ENCODE peak calls at places on chromosomes 6 and 20, in ten cellular contexts. G is CD4-positive, CD25-positive, alpha-beta regulatory T cell; T is non-pigmented ciliary epithelial cell; O is tibial artery; B is neuronal stem cell; S is A549; D is IMR-90; C is HT1080; R is activated CD4-positive, CD25-positive, alpha-beta regulatory T cell; J is GM19239. W is an unnamed sample.

GRCh38 chr6:19433101-19433500 is 404.1 kb upstream of the ID4 start:
- DNase-seq in T (no peak), G (no peak), D (no peak), S (no peak), R (no peak), B (no peak), O (no peak), J (no peak), C (no peak), W (no peak)

GRCh38 chr20:19265646-19266374 is 53.4 kb downstream of the SLC24A3 start:
- DNase-seq in C (no peak), B (no peak), T (no peak), D (no peak), R (no peak), O (no peak), J (peak), G (no peak), S (no peak), W (no peak)

GRCh38 chr20:41034239-41034638 is 5.6 kb downstream of the TOP1 start:
- DNase-seq in T (no peak), D (no peak), S (no peak), J (no peak), R (no peak), C (no peak), B (no peak), O (no peak), G (no peak), W (no peak)

GRCh38 chr6:27834384-27834783 is 77.8 kb downstream of the OR2B2 start:
- DNase-seq in S (no peak), R (no peak), C (no peak), D (no peak), G (no peak), J (no peak), O (no peak), B (no peak), T (no peak), W (no peak)

GRCh38 chr20:63112491-63113219 is 103.3 kb downstream of the YTHDF1 start:
- DNase-seq in S (no peak), B (no peak), D (no peak), J (no peak), R (no peak), O (no peak), T (no peak), C (no peak), G (no peak), W (no peak)

GRCh38 chr20:3330046-3330741 is 77.3 kb downstream of the DNAAF9 start:
- DNase-seq in R (no peak), D (peak), O (no peak), G (no peak), J (no peak), B (no peak), C (peak), S (no peak), T (no peak), W (no peak)

GRCh38 chr20:20410678-20411077 is 42.8 kb downstream of the INSM1 start:
- DNase-seq in B (peak), J (no peak), S (no peak), C (no peak), D (no peak), O (no peak), G (no peak), T (no peak), R (no peak), W (no peak)

GRCh38 chr6:150213301-150213700 is 70.5 kb downstream of the PPP1R14C start:
- DNase-seq in R (no peak), G (no peak), D (no peak), S (no peak), C (no peak), T (no peak), J (no peak), B (no peak), O (no peak), W (no peak)

GRCh38 chr6:32073066-32073465 is 34.9 kb downstream of the CYP21A2 start:
- DNase-seq in D (no peak), R (no peak), S (no peak), J (no peak), O (no peak), C (no peak), B (no peak), G (no peak), T (no peak), W (no peak)

GRCh38 chr6:20213271-20213798 is 1.1 kb upstream of the MBOAT1 start:
- DNase-seq in O (no peak), B (no peak), T (no peak), D (no peak), C (no peak), G (no peak), S (no peak), R (no peak), J (no peak), W (no peak)

GRCh38 chr6:53761036-53761435 is 33.8 kb upstream of the LRRC1 start:
- DNase-seq in B (no peak), R (no peak), T (no peak), G (no peak), C (peak), O (no peak), S (no peak), D (peak), J (no peak), W (no peak)

GRCh38 chr6:107695061-107695715 is 128.9 kb downstream of the SCML4 start:
- DNase-seq in R (no peak), O (no peak), C (no peak), G (no peak), S (no peak), T (no peak), D (peak), B (no peak), J (no peak), W (no peak)

GRCh38 chr6:119584088-119584487 is 234.5 kb upstream of the MAN1A1 start:
- DNase-seq in T (no peak), D (no peak), S (no peak), J (no peak), O (no peak), C (no peak), B (no peak), R (no peak), G (no peak), W (no peak)

GRCh38 chr6:141406761-141407160 is 726.0 kb upstream of the GJE1 start:
- DNase-seq in B (no peak), G (no peak), O (no peak), T (no peak), J (no peak), D (no peak), C (no peak), S (no peak), R (no peak), W (no peak)

GRCh38 chr20:37807491-37807890 is 95.4 kb upstream of the VSTM2L start:
- DNase-seq in C (no peak), S (no peak), O (no peak), D (no peak), R (no peak), J (no peak), B (no peak), T (no peak), G (no peak), W (no peak)

GRCh38 chr6:39913391-39913916 is 20.8 kb downstream of the MOCS1 start:
- DNase-seq in J (no peak), T (no peak), O (no peak), B (no peak), D (no peak), S (no peak), C (no peak), R (no peak), G (no peak), W (no peak)

GRCh38 chr6:6915219-6915618 is 192.5 kb upstream of the RREB1 start:
- DNase-seq in J (no peak), B (no peak), O (no peak), D (no peak), R (no peak), G (no peak), C (peak), T (no peak), S (no peak), W (no peak)

GRCh38 chr20:58001381-58001780 is 227.1 kb downstream of the ANKRD60 start:
- DNase-seq in O (peak), D (no peak), J (no peak), S (no peak), G (no peak), R (no peak), B (no peak), T (no peak), C (no peak), W (no peak)

GRCh38 chr6:130020106-130020851 is 1.9 kb downstream of the L3MBTL3 start:
- DNase-seq in S (peak), D (no peak), J (peak), T (no peak), B (peak), R (peak), G (peak), O (peak), C (no peak), W (peak)

GRCh38 chr20:32823078-32823477 is 3.3 kb downstream of the MAPRE1 start:
- DNase-seq in J (no peak), T (peak), C (peak), S (no peak), O (no peak), R (no peak), G (no peak), D (peak), B (no peak), W (no peak)

GRCh38 chr6:3841066-3841454 is 8.1 kb upstream of the FAM50B start:
- DNase-seq in B (no peak), D (no peak), S (no peak), T (no peak), J (no peak), R (no peak), O (no peak), C (no peak), G (no peak), W (no peak)

GRCh38 chr20:53642196-53643030 is 48.8 kb upstream of the ZNF217 start:
- DNase-seq in S (peak), O (no peak), R (no peak), B (no peak), D (peak), T (no peak), C (peak), J (no peak), G (peak), W (peak)

GRCh38 chr20:18254615-18255014 is 33.7 kb upstream of the ZNF133 start:
- DNase-seq in T (no peak), D (no peak), B (no peak), C (no peak), G (no peak), R (no peak), O (no peak), J (no peak), S (no peak), W (no peak)

GRCh38 chr6:14001329-14002012 is 76.7 kb downstream of the RNF182 start:
- DNase-seq in C (peak), O (no peak), S (peak), T (peak), D (peak), R (no peak), J (no peak), G (no peak), B (no peak), W (no peak)

GRCh38 chr20:54608978-54609377 is 133.6 kb downstream of the DOK5 start:
- DNase-seq in S (no peak), J (no peak), C (no peak), G (no peak), R (no peak), O (no peak), T (no peak), D (no peak), B (no peak), W (no peak)

W was measured in HuH-7.5.